ENCODE peak calls at places on chromosomes 3 and 15, in ten cellular contexts. B is fibroblast of lung; F is CD8-positive, alpha-beta T cell; J is IMR-90; S is right cardiac atrium; L is naive thymus-derived CD4-positive, alpha-beta T cell; G is neural progenitor cell; R is heart left ventricle; U is left lung; C is lower lobe of right lung. O is an unnamed sample. For H3K27me3, the result is how much of the 10 kb centered on the place peaks cover.

GRCh38 chr15:76313731-76314130 is 2.5 kb upstream of the ETFA start:
- DNase-seq in B (no peak), F (no peak), J (no peak), S (no peak), L (no peak), G (no peak), R (no peak), U (no peak), C (no peak), O (no peak)

GRCh38 chr3:9809615-9810356 is at the start of gene TTLL3:
- DNase-seq in B (peak), F (peak), J (peak), S (peak), L (peak), G (peak), R (peak), U (peak), C (peak), O (peak)

GRCh38 chr3:188124184-188124583 is 29.8 kb upstream of the LPP start:
- DNase-seq in B (peak), F (no peak), J (peak), S (no peak), L (no peak), G (no peak), R (no peak), U (no peak), C (no peak), O (no peak)

GRCh38 chr15:29269485-29270168 is at the start of gene NSMCE3:
- DNase-seq in B (peak), F (peak), J (peak), S (peak), L (peak), G (peak), R (peak), U (peak), C (peak), O (peak)

GRCh38 chr3:160278210-160278609 is 53.0 kb downstream of the C3orf80 start:
- DNase-seq in B (no peak), F (no peak), J (no peak), S (no peak), L (no peak), G (no peak), R (no peak), U (no peak), C (no peak), O (no peak)

GRCh38 chr15:101799665-101800064 is 3.6 kb upstream of the OR4F6 start:
- DNase-seq in B (no peak), F (no peak), J (no peak), S (no peak), L (no peak), G (no peak), R (no peak), U (no peak), C (no peak), O (no peak)

GRCh38 chr3:152038491-152038890 is 165.0 kb downstream of the SUCNR1 start:
- DNase-seq in B (no peak), F (no peak), J (no peak), S (no peak), L (no peak), G (no peak), R (no peak), U (no peak), C (no peak), O (no peak)

GRCh38 chr3:140303875-140304274 is 368.9 kb downstream of the CLSTN2 start:
- DNase-seq in B (no peak), F (no peak), J (no peak), S (no peak), L (no peak), G (no peak), R (no peak), U (no peak), C (no peak), O (no peak)

GRCh38 chr3:139982404-139982803 is 47.4 kb downstream of the CLSTN2 start:
- DNase-seq in B (no peak), F (no peak), J (no peak), S (no peak), L (no peak), G (peak), R (no peak), U (no peak), C (no peak), O (no peak)

GRCh38 chr3:73622135-73622534 is 2.6 kb downstream of the PDZRN3 start:
- DNase-seq in B (no peak), F (no peak), J (peak), S (peak), L (no peak), G (peak), R (peak), U (peak), C (no peak), O (peak)

GRCh38 chr3:33004961-33005360 is 53.5 kb downstream of the CCR4 start:
- DNase-seq in B (no peak), F (no peak), J (no peak), S (no peak), L (no peak), G (no peak), R (no peak), U (no peak), C (no peak), O (no peak)

GRCh38 chr3:38036286-38036685 is 2.7 kb upstream of the DLEC1 start:
- DNase-seq in B (no peak), F (no peak), J (no peak), S (no peak), L (no peak), G (no peak), R (no peak), U (no peak), C (no peak), O (no peak)

GRCh38 chr15:89666147-89666857 is 11.0 kb upstream of the KIF7 start:
- DNase-seq in B (no peak), F (no peak), J (no peak), S (no peak), L (no peak), G (no peak), R (no peak), U (no peak), C (no peak), O (no peak)

GRCh38 chr15:80219955-80220354 is 32.1 kb downstream of the CTXND1 start:
- DNase-seq in B (no peak), F (no peak), J (no peak), S (no peak), L (no peak), G (no peak), R (no peak), U (no peak), C (no peak), O (no peak)

GRCh38 chr3:186857743-186858142 is 15.2 kb downstream of the ADIPOQ start:
- DNase-seq in B (no peak), F (no peak), J (no peak), S (no peak), L (no peak), G (no peak), R (no peak), U (no peak), C (no peak), O (no peak)

GRCh38 chr3:101518421-101518871 is 5.4 kb upstream of the SENP7 start:
- DNase-seq in B (no peak), F (peak), J (peak), S (no peak), L (no peak), G (no peak), R (no peak), U (no peak), C (no peak), O (no peak)

GRCh38 chr3:21717272-21717671 is 33.7 kb downstream of the ZNF385D start:
- DNase-seq in B (peak), F (no peak), J (no peak), S (no peak), L (no peak), G (no peak), R (no peak), U (no peak), C (no peak), O (no peak)

GRCh38 chr3:177451277-177451880 is 254.1 kb upstream of the TBL1XR1 start:
- DNase-seq in B (peak), F (no peak), J (no peak), S (no peak), L (no peak), G (no peak), R (no peak), U (no peak), C (no peak), O (no peak)

GRCh38 chr15:66233487-66234415 is 19.8 kb downstream of the MEGF11 start:
- DNase-seq in B (peak), F (no peak), J (no peak), S (no peak), L (no peak), G (peak), R (no peak), U (no peak), C (no peak), O (no peak)

GRCh38 chr15:75346796-75347221 is at the start of gene NEIL1:
- DNase-seq in B (no peak), F (no peak), J (no peak), S (no peak), L (no peak), G (peak), R (no peak), U (no peak), C (no peak), O (no peak)

GRCh38 chr3:52333869-52334557 is 17.9 kb downstream of the DNAH1 start:
- DNase-seq in B (no peak), F (no peak), J (peak), S (no peak), L (no peak), G (no peak), R (no peak), U (no peak), C (no peak), O (no peak)

GRCh38 chr3:197465197-197465995 is 90.4 kb downstream of the BDH1 start:
- DNase-seq in B (no peak), F (no peak), J (no peak), S (no peak), L (no peak), G (peak), R (no peak), U (no peak), C (no peak), O (no peak)

GRCh38 chr3:152120606-152121291 is 148.0 kb upstream of the MBNL1 start:
- DNase-seq in B (peak), F (no peak), J (no peak), S (no peak), L (no peak), G (no peak), R (no peak), U (no peak), C (no peak), O (no peak)

GRCh38 chr15:74213858-74214284 is 11.3 kb upstream of the STRA6 start:
- DNase-seq in B (no peak), F (no peak), J (no peak), S (no peak), L (no peak), G (peak), R (peak), U (no peak), C (no peak), O (no peak)

GRCh38 chr3:38028621-38029361 is 651 bp downstream of the PLCD1 start:
- DNase-seq in B (no peak), F (no peak), J (no peak), S (peak), L (no peak), G (peak), R (peak), U (peak), C (no peak), O (peak)

GRCh38 chr3:181561130-181561529 is 150.6 kb upstream of the SOX2 start:
- DNase-seq in B (no peak), F (no peak), J (no peak), S (no peak), L (no peak), G (no peak), R (no peak), U (no peak), C (no peak), O (no peak)

GRCh38 chr3:119350114-119350513 is 55.9 kb downstream of the ARHGAP31 start:
- DNase-seq in B (peak), F (no peak), J (no peak), S (peak), L (no peak), G (peak), R (peak), U (no peak), C (no peak), O (no peak)

GRCh38 chr15:90681480-90681879 is 35.7 kb upstream of the BLM start:
- DNase-seq in B (peak), F (no peak), J (peak), S (no peak), L (no peak), G (no peak), R (peak), U (no peak), C (no peak), O (no peak)

GRCh38 chr3:126960604-126960995 is 22.3 kb upstream of the PLXNA1 start:
- DNase-seq in B (no peak), F (no peak), J (no peak), S (peak), L (no peak), G (no peak), R (peak), U (peak), C (no peak), O (no peak)

GRCh38 chr3:124227150-124227630 is 235.3 kb upstream of the ROPN1 start:
- DNase-seq in B (peak), F (no peak), J (no peak), S (no peak), L (no peak), G (no peak), R (no peak), U (no peak), C (no peak), O (no peak)

GRCh38 chr15:41577863-41578735 is 19.1 kb downstream of the TYRO3 start:
- DNase-seq in B (no peak), F (no peak), J (no peak), S (no peak), L (no peak), G (no peak), R (no peak), U (no peak), C (no peak), O (no peak)

GRCh38 chr3:146390967-146391366 is 78.4 kb downstream of the PLSCR2 start:
- DNase-seq in B (peak), F (no peak), J (peak), S (no peak), L (no peak), G (no peak), R (no peak), U (no peak), C (no peak), O (no peak)

GRCh38 chr3:160210799-160211221 is 14.4 kb upstream of the C3orf80 start:
- DNase-seq in B (peak), F (no peak), J (peak), S (no peak), L (no peak), G (no peak), R (no peak), U (no peak), C (no peak), O (no peak)

GRCh38 chr3:166125179-166125578 is 288.0 kb upstream of the BCHE start:
- DNase-seq in B (no peak), F (no peak), J (no peak), S (no peak), L (no peak), G (no peak), R (no peak), U (no peak), C (no peak), O (no peak)

GRCh38 chr3:9704343-9705322 is 1.0 kb downstream of the CPNE9 start:
- DNase-seq in B (peak), F (no peak), J (peak), S (peak), L (no peak), G (peak), R (peak), U (no peak), C (peak), O (no peak)

GRCh38 chr3:108437439-108437838 is 73.0 kb downstream of the MYH15 start:
- DNase-seq in B (no peak), F (no peak), J (no peak), S (no peak), L (no peak), G (no peak), R (no peak), U (no peak), C (no peak), O (no peak)

GRCh38 chr3:15064299-15064834 is 748 bp downstream of the MRPS25 start:
- DNase-seq in B (peak), F (no peak), J (peak), S (peak), L (no peak), G (peak), R (peak), U (no peak), C (no peak), O (no peak)

GRCh38 chr3:14031271-14031670 is 93.4 kb downstream of the CHCHD4 start:
- DNase-seq in B (no peak), F (no peak), J (peak), S (no peak), L (no peak), G (no peak), R (no peak), U (no peak), C (no peak), O (no peak)

DNA sequence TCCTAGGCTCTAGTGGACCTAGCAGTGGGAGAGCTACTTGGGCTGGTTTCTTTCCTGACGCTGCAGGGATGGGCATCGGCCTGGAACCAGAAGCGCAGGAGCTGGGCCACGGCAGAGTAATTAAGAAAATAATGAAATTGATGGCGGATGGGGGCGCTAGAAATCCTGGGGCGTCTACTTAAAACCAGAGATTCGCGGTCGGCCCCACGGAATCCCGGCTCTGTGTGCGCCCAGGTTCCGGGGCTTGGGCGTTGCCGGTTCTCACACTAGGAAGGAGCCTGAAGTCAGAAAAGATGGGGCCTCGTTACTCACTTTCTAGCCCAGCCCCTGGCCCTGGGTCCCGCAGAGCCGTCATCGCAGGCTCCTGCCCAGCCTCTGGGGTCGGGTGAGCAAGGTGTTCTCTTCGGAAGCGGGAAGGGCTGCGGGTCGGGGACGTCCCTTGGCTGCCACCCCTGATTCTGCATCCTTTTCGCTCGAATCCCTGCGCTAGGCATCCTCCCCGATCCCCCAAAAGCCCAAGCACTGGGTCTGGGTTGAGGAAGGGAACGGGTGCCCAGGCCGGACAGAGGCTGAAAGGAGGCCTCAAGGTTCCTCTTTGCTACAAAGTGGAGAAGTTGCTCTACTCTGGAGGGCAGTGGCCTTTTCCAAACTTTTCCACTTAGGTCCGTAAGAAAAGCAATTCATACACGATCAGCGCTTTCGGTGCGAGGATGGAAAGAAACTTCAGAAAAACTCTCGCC is 6.1 kb downstream of the SOX14 start:
- DNase-seq in B (no peak), F (no peak), J (no peak), S (no peak), L (no peak), G (peak), R (no peak), U (peak), C (no peak), O (no peak)
- H3K27me3 ChIP-seq in B (half or more), F (under half), J (half or more), S (under half), L (under half), G (half or more), R (half or more), U (half or more), C (half or more), O (under half)

DNA sequence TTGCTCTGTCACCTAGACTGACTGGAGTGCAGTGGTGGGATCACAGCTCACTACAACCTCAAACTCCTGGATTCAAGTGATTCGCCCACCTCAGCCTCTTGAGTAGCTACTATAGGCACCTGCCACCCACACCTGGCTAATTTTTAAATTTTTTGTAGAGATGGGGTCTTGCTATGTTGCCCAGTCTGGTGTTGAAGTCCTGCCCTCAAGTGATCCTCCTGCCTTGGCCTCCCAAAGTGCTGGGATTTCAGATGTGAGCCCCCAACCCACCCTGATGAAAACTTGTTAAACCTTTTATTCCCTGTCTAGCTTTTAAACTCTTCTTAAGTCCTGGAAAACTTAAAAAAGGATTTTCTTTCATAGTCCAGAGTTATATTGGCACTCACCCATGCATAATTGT is 2.6 kb downstream of the ECT2 start:
- DNase-seq in B (no peak), F (no peak), J (no peak), S (no peak), L (no peak), G (no peak), R (no peak), U (no peak), C (no peak), O (no peak)
- H3K27me3 ChIP-seq in B (under half), F (under half), J (under half), S (under half), L (under half), G (under half), R (under half), U (under half), C (under half), O (under half)

DNA sequence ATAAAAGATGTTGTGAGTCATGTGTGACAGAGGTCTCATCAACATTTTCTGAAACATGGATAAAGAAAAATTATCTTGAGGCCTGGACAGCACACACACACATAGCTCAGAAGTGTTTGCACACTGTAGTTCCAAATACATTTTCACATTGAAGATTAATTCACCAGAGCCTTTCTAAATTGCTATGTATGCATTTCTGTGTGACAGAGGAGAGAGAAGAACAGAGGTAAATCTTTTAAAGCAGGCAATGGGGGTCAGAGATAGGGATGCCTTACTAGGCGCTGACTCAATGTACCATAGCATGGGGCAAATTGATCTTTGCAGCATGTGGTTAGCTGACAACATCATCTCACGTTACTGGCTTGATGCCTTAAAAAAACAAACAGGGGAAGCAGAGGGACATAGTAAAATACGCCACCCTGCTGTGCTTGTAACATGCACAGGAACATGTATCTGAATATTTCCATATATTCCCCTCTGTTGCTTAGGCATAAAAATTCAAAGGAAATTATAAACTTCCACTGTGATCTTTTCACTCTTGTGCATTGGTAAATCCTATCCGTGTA is 7.7 kb downstream of the POU1F1 start:
- DNase-seq in B (no peak), F (no peak), J (peak), S (no peak), L (no peak), G (no peak), R (no peak), U (no peak), C (no peak), O (no peak)
- H3K27me3 ChIP-seq in B (under half), F (under half), J (under half), S (under half), L (under half), G (under half), R (under half), U (under half), C (under half), O (under half)

DNA sequence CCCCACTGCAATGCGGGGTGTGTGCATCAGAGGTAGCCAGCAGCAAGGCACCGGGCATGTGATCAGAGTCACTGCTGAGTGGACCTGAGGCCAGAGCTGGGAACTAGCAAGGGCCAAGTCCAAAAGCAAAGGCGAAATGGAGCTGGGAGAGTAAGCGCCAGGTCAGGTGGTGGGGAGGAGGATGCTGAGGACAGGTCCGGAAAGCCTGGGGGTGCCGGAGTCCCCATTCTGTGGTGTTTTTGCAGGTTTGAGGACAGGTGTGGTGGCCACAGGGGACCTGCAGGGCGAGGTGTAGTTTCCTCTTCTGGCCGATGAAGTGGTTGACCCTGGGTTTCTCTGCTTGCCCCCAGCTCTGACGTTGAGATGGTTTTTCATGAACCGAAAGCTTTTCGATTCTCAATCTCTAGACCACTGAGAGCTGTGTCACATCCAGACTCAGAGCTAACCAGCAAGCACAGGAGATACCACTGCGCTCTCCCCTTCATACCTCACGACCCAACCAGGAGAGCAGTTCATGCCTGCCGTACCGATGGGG is 35.0 kb upstream of the HES1 start:
- DNase-seq in B (no peak), F (no peak), J (no peak), S (no peak), L (no peak), G (no peak), R (no peak), U (no peak), C (no peak), O (peak)
- H3K27me3 ChIP-seq in B (under half), F (under half), J (half or more), S (under half), L (under half), G (under half), R (under half), U (under half), C (under half), O (under half)

O was measured in Peyer's patch.